ENCODE peak calls at places on chromosomes 16 and 17, in nine cellular contexts. M, S, T, U, Z, X, C, E and B are unnamed samples.

GRCh38 chr16:77793417-77793816 is 5.1 kb downstream of the VAT1L start:
- DNase-seq in M (no peak), S (no peak), T (no peak), U (no peak), Z (no peak), X (no peak), C (no peak), E (no peak), B (no peak)

GRCh38 chr17:43399839-43400328 is 1.1 kb downstream of the ARL4D start:
- DNase-seq in M (no peak), S (no peak), T (no peak), U (no peak), Z (no peak), X (no peak), C (no peak), E (peak; percentile 70), B (no peak)

GRCh38 chr17:60792250-60792898 is 114.7 kb downstream of the BCAS3 start:
- DNase-seq in M (no peak), S (no peak), T (no peak), U (no peak), Z (no peak), X (no peak), C (no peak), E (peak; percentile 56), B (no peak)

GRCh38 chr17:77349976-77350830 is 209.4 kb downstream of the SEC14L1 start:
- DNase-seq in M (peak; percentile 25), S (peak; percentile 34), T (no peak), U (no peak), Z (no peak), X (peak; percentile 56), C (no peak), E (no peak), B (no peak)

GRCh38 chr16:55849536-55849935 is 16.6 kb upstream of the CES1 start:
- DNase-seq in M (no peak), S (no peak), T (no peak), U (no peak), Z (no peak), X (no peak), C (no peak), E (no peak), B (no peak)

GRCh38 chr17:77959216-77959925 is 868 bp downstream of the TNRC6C start:
- DNase-seq in M (no peak), S (no peak), T (peak; percentile 11), U (no peak), Z (peak; percentile 44), X (no peak), C (peak; percentile 63), E (peak; percentile 65), B (peak; percentile 25)

GRCh38 chr17:41967141-41967920 is 736 bp downstream of the CNP start:
- DNase-seq in M (no peak), S (peak; percentile 95), T (peak; percentile 21), U (peak; percentile 26), Z (peak; percentile 44), X (no peak), C (no peak), E (peak; percentile 74), B (peak; percentile 52)

GRCh38 chr17:30506423-30506822 is 29.2 kb downstream of the GOSR1 start:
- DNase-seq in M (no peak), S (no peak), T (no peak), U (no peak), Z (peak; percentile 44), X (no peak), C (no peak), E (no peak), B (no peak)

GRCh38 chr17:8067806-8068205 is 19.7 kb downstream of the ALOX12B start:
- DNase-seq in M (no peak), S (no peak), T (no peak), U (no peak), Z (no peak), X (peak; percentile 56), C (no peak), E (no peak), B (no peak)

GRCh38 chr16:27690604-27691003 is 140.7 kb downstream of the KATNIP start:
- DNase-seq in M (no peak), S (peak; percentile 27), T (no peak), U (no peak), Z (peak; percentile 45), X (peak; percentile 57), C (peak; percentile 47), E (no peak), B (peak; percentile 51)

GRCh38 chr17:29592850-29593545 is at the start of gene ANKRD13B:
- DNase-seq in M (no peak), S (peak; percentile 57), T (no peak), U (no peak), Z (peak; percentile 81), X (peak; percentile 73), C (peak; percentile 76), E (peak; percentile 83), B (peak; percentile 64)

GRCh38 chr17:63124536-63124935 is 158.5 kb downstream of the TANC2 start:
- DNase-seq in M (no peak), S (no peak), T (no peak), U (no peak), Z (no peak), X (no peak), C (no peak), E (no peak), B (no peak)

GRCh38 chr17:82627827-82628226 is 20.4 kb downstream of the WDR45B start:
- DNase-seq in M (no peak), S (no peak), T (no peak), U (no peak), Z (no peak), X (no peak), C (no peak), E (peak; percentile 70), B (no peak)

GRCh38 chr17:2060681-2061440 is 6.0 kb downstream of the HIC1 start:
- DNase-seq in M (no peak), S (no peak), T (no peak), U (no peak), Z (no peak), X (no peak), C (no peak), E (peak; percentile 86), B (no peak)
- H3K27ac ChIP-seq in M (peak overlapping the region; percentile 76), S (peak overlapping the region; percentile 31), T (peak overlapping the region; percentile 92), U (no peak overlapping the region), Z (no peak overlapping the region), X (peak overlapping the region; percentile 72), C (no peak overlapping the region), E (peak overlapping the region; percentile 90), B (peak overlapping the region; percentile 96)

GRCh38 chr17:44598932-44599297 is 41.6 kb downstream of the FZD2 start:
- DNase-seq in M (no peak), S (no peak), T (no peak), U (no peak), Z (no peak), X (no peak), C (no peak), E (no peak), B (no peak)
- H3K27ac ChIP-seq in M (no peak overlapping the region), S (no peak overlapping the region), T (no peak overlapping the region), U (peak overlapping the region; percentile 14), Z (no peak overlapping the region), X (no peak overlapping the region), C (no peak overlapping the region), E (no peak overlapping the region), B (no peak overlapping the region)

DNA sequence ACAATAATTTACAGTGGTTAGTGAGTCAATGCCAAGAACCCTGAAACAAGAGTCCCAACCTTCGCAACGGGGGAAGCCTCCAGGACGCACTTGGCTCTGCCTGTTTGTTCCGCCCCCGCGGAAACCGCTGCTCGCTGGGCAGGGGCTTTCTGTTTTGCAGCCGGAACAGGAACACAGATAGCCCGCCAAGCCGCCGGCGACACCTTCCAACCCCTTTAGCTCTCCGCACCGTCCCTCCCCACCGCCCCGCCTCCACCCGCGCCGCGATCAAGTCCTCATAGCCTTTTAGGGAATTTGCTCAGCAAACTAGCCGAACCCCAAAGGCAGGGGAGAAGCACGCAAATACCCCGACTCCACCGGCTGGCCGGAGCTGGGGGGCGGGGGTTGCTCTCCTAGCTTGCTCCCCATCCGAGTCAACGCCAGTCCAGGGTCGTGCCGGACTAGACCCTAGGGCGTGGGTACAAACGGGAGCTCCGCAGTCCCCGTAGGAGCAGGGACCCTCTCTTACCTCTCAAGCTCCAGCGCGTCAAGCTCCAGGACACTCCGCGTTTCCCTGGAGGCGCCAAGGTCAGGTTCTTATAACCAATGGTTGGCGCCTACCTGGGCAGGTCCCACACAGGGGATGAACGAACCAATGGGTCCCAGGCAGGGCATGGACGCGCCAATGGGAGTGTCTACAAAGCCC is at the start of gene SLFN13:
- DNase-seq in M (peak; percentile 79), S (no peak), T (peak; percentile 39), U (peak; percentile 68), Z (no peak), X (peak; percentile 89), C (peak; percentile 56), E (peak; percentile 92), B (peak; percentile 87)
- H3K27ac ChIP-seq in M (peak within 1 kb of the TSS; percentile 78), S (no peak within 1 kb of the TSS), T (peak within 1 kb of the TSS; percentile 66), U (peak within 1 kb of the TSS; percentile 36), Z (no peak within 1 kb of the TSS), X (peak within 1 kb of the TSS; percentile 61), C (no peak within 1 kb of the TSS), E (peak within 1 kb of the TSS; percentile 59), B (peak within 1 kb of the TSS; percentile 75)

DNA sequence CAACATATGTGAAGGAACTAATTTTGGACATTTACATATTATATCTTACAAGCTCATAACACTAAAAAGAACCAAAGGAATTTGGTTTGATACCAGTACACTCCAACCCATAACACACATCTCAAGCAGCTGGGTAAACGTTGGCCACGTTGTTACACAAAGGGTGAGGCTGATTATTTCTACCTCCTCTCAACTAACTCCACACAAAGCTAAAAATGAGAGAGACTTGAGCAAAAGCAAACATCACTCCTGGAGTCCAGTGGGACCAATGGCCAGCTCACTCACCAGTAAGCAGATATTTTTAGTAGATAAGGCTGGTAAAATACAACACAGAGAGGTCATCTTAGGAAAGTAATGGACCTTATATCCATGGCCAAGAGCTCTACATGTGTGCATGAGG is 207.6 kb downstream of the MRTFB start:
- DNase-seq in M (no peak), S (no peak), T (no peak), U (no peak), Z (no peak), X (no peak), C (no peak), E (no peak), B (no peak)
- H3K27ac ChIP-seq in M (no peak overlapping the region), S (no peak overlapping the region), T (no peak overlapping the region), U (no peak overlapping the region), Z (peak overlapping the region; percentile 62), X (no peak overlapping the region), C (no peak overlapping the region), E (no peak overlapping the region), B (no peak overlapping the region)

DNA sequence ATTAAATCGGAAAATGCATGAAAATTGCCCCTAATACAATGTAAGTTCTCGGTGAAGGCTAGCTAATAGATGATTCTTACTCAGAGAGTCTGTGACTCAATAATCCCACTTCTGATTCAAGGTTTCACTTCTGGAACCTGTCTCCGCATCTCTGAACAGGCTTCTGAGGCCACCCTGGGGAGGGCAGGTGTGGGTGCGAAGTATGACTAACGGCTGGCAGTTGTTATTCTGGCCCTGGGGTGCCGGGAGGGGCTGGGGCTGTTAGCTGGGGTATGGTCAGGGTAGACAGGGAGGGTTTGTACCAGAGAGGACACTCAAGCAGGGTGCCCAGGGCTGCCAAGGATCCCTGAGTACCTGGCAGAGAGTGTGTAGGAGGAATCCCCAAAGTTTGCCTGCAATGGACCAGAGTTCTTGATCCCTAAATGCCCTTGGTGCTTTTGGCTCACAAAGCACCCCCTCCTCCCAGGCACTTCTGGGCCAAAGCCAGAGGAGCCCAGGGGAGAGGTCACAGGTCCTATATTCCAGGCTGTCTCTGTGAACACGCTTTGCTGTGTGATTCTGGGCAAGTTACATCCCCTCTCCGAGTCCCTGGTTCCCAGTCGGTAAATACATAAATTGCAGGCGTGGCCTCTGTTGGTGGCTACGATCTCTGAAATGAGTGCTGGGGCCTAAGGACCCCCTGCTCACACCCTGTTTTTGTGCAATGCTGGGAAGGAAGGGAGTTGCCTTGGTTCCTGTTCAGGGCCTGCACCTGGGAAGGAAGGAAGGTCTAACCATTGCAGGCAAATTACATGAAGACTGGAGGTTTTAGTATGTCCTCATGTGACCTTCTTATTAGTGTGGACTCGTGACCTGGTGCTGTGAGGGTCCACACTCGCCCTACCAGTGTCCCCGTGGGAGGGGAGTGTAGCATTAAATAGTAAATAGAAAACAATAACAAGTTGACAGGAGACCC is 49.9 kb upstream of the CPNE2 start:
- DNase-seq in M (no peak), S (peak; percentile 40), T (no peak), U (no peak), Z (no peak), X (no peak), C (no peak), E (no peak), B (peak; percentile 77)
- H3K27ac ChIP-seq in M (peak overlapping the region; percentile 24), S (no peak overlapping the region), T (peak overlapping the region; percentile 43), U (no peak overlapping the region), Z (no peak overlapping the region), X (peak overlapping the region; percentile 42), C (no peak overlapping the region), E (no peak overlapping the region), B (peak overlapping the region; percentile 40)